ENCODE peak calls at places on chromosome 10, in nine cellular contexts. K, I, J, H, N, Q, W, X and U are unnamed samples. For H3K36me3, the result is how much of the 10 kb centered on the place peaks cover.

GRCh38 chr10:36351159-36351558 is 709.1 kb upstream of the FZD8 start:
- DNase-seq in K (no peak), I (no peak), J (no peak), H (no peak), N (no peak), Q (no peak), W (no peak), X (no peak), U (no peak)

GRCh38 chr10:35540296-35541164 is 64.6 kb upstream of the GJD4 start:
- DNase-seq in K (no peak), I (no peak), J (no peak), H (no peak), N (no peak), Q (no peak), W (no peak), X (no peak), U (no peak)

GRCh38 chr10:45282061-45282460 is 33.3 kb downstream of the OR13A1 start:
- DNase-seq in K (no peak), I (no peak), J (no peak), H (no peak), N (no peak), Q (no peak), W (no peak), X (no peak), U (no peak)

GRCh38 chr10:68560916-68561691 is 967 bp downstream of the TET1 start:
- DNase-seq in K (peak), I (peak), J (peak), H (no peak), N (peak), Q (no peak), W (peak), X (no peak), U (peak)

GRCh38 chr10:103781329-103782061 is 73.9 kb downstream of the SH3PXD2A start:
- DNase-seq in K (no peak), I (no peak), J (no peak), H (peak), N (peak), Q (peak), W (peak), X (no peak), U (no peak)

GRCh38 chr10:35369049-35369760 is 32.9 kb downstream of the CCNY start:
- DNase-seq in K (no peak), I (no peak), J (no peak), H (no peak), N (no peak), Q (no peak), W (no peak), X (peak), U (no peak)

GRCh38 chr10:99329891-99330674 is 927 bp downstream of the CNNM1 start:
- DNase-seq in K (peak), I (no peak), J (peak), H (no peak), N (peak), Q (no peak), W (peak), X (peak), U (peak)

GRCh38 chr10:74365109-74365508 is 214.1 kb downstream of the ADK start:
- DNase-seq in K (no peak), I (no peak), J (no peak), H (no peak), N (no peak), Q (no peak), W (no peak), X (no peak), U (no peak)

GRCh38 chr10:58662314-58662713 is 149.6 kb downstream of the BICC1 start:
- DNase-seq in K (no peak), I (no peak), J (no peak), H (no peak), N (no peak), Q (no peak), W (peak), X (no peak), U (no peak)

GRCh38 chr10:17237163-17237562 is 9.1 kb downstream of the VIM start:
- DNase-seq in K (no peak), I (no peak), J (no peak), H (no peak), N (no peak), Q (no peak), W (no peak), X (no peak), U (no peak)
- H3K36me3 ChIP-seq in K (half or more), I (under half), J (under half), H (under half), N (under half), Q (under half), W (under half), X (under half), U (under half)

DNA sequence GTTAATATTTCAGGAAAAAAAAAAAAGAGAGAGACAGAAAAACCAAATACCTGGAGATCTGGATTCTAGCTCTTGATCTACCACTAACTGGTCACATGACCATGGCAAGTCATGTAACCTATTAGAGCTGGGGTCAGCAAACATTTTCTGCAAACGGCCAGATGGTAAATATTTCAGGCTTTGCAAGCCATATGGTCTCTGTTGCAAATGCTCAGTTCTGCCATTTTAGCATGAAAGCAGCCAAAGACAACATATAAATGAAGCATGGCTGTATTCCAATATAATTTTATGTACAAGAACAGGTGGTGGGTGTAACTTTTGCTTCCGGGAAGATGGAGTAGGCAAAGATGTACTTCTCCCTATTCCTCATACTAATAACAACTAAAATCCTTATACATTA is 6.7 kb downstream of the FRA10AC1 start:
- DNase-seq in K (no peak), I (no peak), J (no peak), H (no peak), N (no peak), Q (no peak), W (no peak), X (no peak), U (no peak)
- H3K36me3 ChIP-seq in K (half or more), I (under half), J (under half), H (under half), N (under half), Q (under half), W (under half), X (under half), U (under half)

GRCh38 chr10:80429521-80429966 is 21.2 kb downstream of the PRXL2A start:
- DNase-seq in K (no peak), I (no peak), J (no peak), H (peak), N (no peak), Q (peak), W (no peak), X (peak), U (no peak)

GRCh38 chr10:80422221-80422536 is 13.8 kb downstream of the PRXL2A start:
- DNase-seq in K (no peak), I (no peak), J (no peak), H (no peak), N (no peak), Q (no peak), W (no peak), X (no peak), U (no peak)

GRCh38 chr10:80421369-80422220 is 13.2 kb downstream of the PRXL2A start:
- DNase-seq in K (no peak), I (no peak), J (no peak), H (no peak), N (no peak), Q (no peak), W (no peak), X (no peak), U (no peak)

GRCh38 chr10:80425901-80426300 is 17.6 kb downstream of the PRXL2A start:
- DNase-seq in K (no peak), I (no peak), J (no peak), H (no peak), N (no peak), Q (no peak), W (no peak), X (no peak), U (no peak)
- H3K36me3 ChIP-seq in K (under half), I (under half), J (under half), H (under half), N (under half), Q (under half), W (under half), X (under half), U (under half)

GRCh38 chr10:38016354-38016753 is 5.9 kb downstream of the ZNF33A start:
- DNase-seq in K (no peak), I (no peak), J (no peak), H (no peak), N (no peak), Q (no peak), W (no peak), X (no peak), U (no peak)
- H3K36me3 ChIP-seq in K (half or more), I (under half), J (under half), H (under half), N (under half), Q (under half), W (under half), X (under half), U (under half)

GRCh38 chr10:11867497-11867896 is 44.3 kb downstream of the PROSER2 start:
- DNase-seq in K (no peak), I (no peak), J (no peak), H (no peak), N (no peak), Q (no peak), W (no peak), X (no peak), U (no peak)

GRCh38 chr10:11866199-11866925 is 43.2 kb downstream of the PROSER2 start:
- DNase-seq in K (no peak), I (no peak), J (no peak), H (no peak), N (no peak), Q (no peak), W (no peak), X (no peak), U (no peak)

GRCh38 chr10:11865561-11865960 is 42.4 kb downstream of the PROSER2 start:
- DNase-seq in K (no peak), I (no peak), J (no peak), H (no peak), N (no peak), Q (no peak), W (no peak), X (no peak), U (no peak)

GRCh38 chr10:11863353-11864105 is 40.4 kb downstream of the PROSER2 start:
- DNase-seq in K (no peak), I (no peak), J (no peak), H (no peak), N (no peak), Q (no peak), W (no peak), X (no peak), U (no peak)

GRCh38 chr10:11864727-11865126 is 41.6 kb downstream of the PROSER2 start:
- DNase-seq in K (no peak), I (no peak), J (no peak), H (no peak), N (no peak), Q (no peak), W (no peak), X (peak), U (no peak)
- H3K36me3 ChIP-seq in K (under half), I (under half), J (under half), H (under half), N (under half), Q (half or more), W (under half), X (under half), U (under half)

DNA sequence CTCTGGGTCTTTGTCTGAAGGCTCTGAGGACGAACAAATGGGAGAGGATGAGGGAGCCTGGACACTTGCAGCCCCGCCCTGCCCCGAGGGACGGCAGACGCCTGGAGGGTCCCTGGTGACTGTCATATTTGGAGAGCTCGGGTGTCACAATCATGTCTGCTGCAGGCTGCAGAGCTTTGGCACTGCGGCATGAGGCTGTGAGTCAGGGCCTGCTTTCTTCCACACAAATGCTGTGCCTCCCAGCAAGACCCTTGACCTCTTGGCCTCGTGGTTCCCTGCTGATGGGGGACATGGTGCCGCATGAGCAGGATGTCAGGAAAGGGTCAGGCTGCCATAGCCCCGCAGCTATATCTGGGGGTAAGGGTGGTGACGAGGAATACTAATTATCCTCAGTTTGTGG is 64.9 kb upstream of the PPIF start:
- DNase-seq in K (no peak), I (no peak), J (no peak), H (no peak), N (no peak), Q (no peak), W (no peak), X (no peak), U (peak)
- H3K36me3 ChIP-seq in K (under half), I (under half), J (under half), H (under half), N (under half), Q (under half), W (under half), X (under half), U (half or more)